ENCODE peak calls at places on chromosome 2, in five cellular contexts. B, A, J, P and S are unnamed samples.

GRCh38 chr2:237414056-237414661 is at the start of gene COL6A3:
- DNase-seq in B (peak), P (peak), J (no peak), A (peak), S (no peak)

GRCh38 chr2:239305771-239306170 is 95.0 kb downstream of the HDAC4 start:
- DNase-seq in A (no peak), B (no peak), J (no peak), P (no peak), S (no peak)

GRCh38 chr2:227939271-227940027 is 68.0 kb downstream of the DAW1 start:
- DNase-seq in P (peak), J (peak), A (peak), B (no peak), S (peak)

GRCh38 chr2:97675714-97676113 is 6.2 kb downstream of the C2orf92 start:
- DNase-seq in J (no peak), P (no peak), B (no peak), A (no peak), S (no peak)

GRCh38 chr2:240230424-240230945 is 90.0 kb upstream of the OTOS start:
- DNase-seq in B (no peak), J (no peak), P (no peak), A (no peak), S (no peak)

GRCh38 chr2:224072541-224073188 is 33.6 kb upstream of the SERPINE2 start:
- DNase-seq in B (no peak), J (no peak), A (no peak), P (peak), S (no peak)

GRCh38 chr2:201909961-201910361 is 103.6 kb downstream of the CDK15 start:
- DNase-seq in J (no peak), B (no peak), A (peak), P (peak), S (no peak)

GRCh38 chr2:239956818-239957261 is 68.3 kb downstream of the NDUFA10 start:
- DNase-seq in A (no peak), J (no peak), P (no peak), B (no peak), S (no peak)

GRCh38 chr2:16126141-16126968 is 186.0 kb downstream of the MYCN start:
- DNase-seq in B (no peak), P (no peak), A (no peak), J (no peak), S (no peak)

GRCh38 chr2:141652308-141652707 is 478.5 kb downstream of the LRP1B start:
- DNase-seq in J (no peak), A (no peak), B (no peak), P (no peak), S (no peak)

GRCh38 chr2:6203297-6203959 is 511.2 kb downstream of the SOX11 start:
- DNase-seq in J (no peak), A (no peak), P (no peak), B (no peak), S (no peak)

GRCh38 chr2:239776441-239777033 is 248.6 kb downstream of the NDUFA10 start:
- DNase-seq in B (no peak), A (no peak), J (no peak), P (no peak), S (no peak)

GRCh38 chr2:195837987-195838386 is 181.0 kb downstream of the SLC39A10 start:
- DNase-seq in A (peak), P (peak), J (no peak), B (no peak), S (no peak)

GRCh38 chr2:235041221-235041917 is 89.6 kb downstream of the SH3BP4 start:
- DNase-seq in P (no peak), A (no peak), J (no peak), B (no peak), S (no peak)

DNA sequence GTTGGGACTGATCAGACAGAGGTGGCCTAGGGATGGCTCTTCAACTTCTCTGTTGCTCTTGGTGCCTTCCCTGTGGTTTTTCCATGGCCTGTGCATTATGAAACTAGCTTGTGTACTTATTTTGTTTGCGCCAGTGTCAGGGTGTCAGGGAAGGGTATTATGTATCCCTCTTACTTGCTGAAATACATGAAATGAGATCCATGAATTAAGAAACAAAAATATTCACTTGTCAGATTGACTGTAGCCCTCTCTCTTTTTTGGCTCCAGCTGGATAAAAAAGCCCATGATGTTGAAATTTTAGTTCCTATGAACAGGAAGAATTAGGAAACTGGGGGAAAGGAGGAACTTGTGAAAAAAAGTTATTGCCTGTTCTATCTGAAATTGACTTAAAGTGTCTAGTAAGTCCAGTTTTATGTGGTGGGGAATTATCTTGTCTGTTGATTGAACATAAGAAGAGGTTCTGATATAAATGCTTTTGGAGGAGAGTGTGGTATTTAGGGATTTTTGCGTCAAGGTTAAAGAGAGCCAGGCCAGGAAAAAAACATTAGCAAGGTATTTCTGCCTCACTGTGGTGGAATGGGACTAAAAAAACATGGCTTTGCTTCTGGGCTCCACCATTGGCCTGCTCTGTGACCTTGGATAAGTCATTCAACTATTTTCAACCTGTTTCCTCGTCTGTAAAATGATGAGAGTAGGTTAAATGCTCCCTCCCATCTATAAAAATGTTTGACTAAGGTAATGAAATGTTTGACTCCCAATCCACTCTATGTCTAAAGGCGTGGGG is 12.0 kb downstream of the UGP2 start:
- DNase-seq in J (no peak), P (no peak), A (no peak), B (no peak), S (no peak)
- H3K4me3 ChIP-seq in J (peak), P (no peak), A (no peak), B (no peak), S (no peak)

GRCh38 chr2:166081131-166081632 is 46.6 kb downstream of the SCN1A start:
- DNase-seq in J (no peak), B (no peak), A (no peak), P (no peak), S (no peak)
- H3K4me3 ChIP-seq in J (no peak), B (no peak), A (no peak), P (no peak), S (no peak)

GRCh38 chr2:231392431-231393148 is 2.9 kb upstream of the B3GNT7 start:
- DNase-seq in P (no peak), J (no peak), A (no peak), B (no peak), S (no peak)

GRCh38 chr2:231395188-231396057 is at the start of gene B3GNT7:
- DNase-seq in A (no peak), B (no peak), P (no peak), J (no peak), S (no peak)

GRCh38 chr2:231394201-231395141 is 1.0 kb upstream of the B3GNT7 start:
- DNase-seq in B (no peak), P (no peak), J (no peak), A (no peak), S (no peak)

GRCh38 chr2:231391981-231392380 is 3.5 kb upstream of the B3GNT7 start:
- DNase-seq in J (no peak), A (no peak), B (no peak), P (no peak), S (no peak)

DNA sequence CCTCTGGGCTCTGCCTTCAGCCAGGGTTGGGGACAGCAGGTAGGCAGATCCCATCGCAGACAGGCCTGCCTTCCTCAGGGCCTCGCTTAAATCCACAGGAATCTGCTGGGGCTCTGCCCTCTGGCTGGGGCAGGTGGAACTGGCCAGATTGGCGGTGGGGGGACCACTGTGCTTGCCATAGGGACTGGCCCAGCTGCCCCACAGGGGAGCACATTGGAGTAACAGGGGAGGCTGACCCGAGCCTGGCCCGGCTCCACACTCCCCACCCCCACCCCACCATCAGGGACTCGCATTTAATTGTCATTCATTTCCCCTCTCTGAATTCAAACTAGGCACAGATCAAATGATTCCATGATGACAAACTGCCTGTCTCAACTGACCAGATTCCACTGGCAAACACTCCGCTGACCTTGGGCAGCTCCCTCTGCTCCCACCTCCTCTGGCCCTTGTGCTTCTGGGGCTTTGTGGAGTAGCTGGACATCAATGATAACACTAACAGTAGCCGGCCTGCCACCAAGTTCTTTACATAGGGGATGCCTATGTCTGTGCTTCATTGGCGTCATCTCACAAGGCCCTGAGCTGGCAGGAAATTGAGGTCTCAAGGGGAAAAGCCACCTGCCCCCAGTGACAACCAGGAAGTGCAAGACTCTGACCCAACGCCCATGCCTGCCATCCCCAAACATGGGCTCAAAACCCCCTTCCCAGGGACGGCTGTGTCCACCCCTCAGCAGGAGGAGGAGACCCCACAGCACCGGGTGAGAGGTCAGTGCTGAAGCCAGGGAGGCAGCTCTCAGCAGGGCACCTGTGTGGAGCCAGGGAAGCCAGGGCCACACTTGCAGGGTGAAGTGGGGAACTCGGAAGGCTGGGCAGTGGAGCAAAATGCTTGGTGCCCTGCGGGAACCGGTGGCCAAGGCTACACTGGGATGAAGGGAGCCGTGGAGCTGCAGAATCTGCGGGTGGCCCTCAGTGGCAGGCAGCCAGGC is 2.1 kb upstream of the B3GNT7 start:
- DNase-seq in P (no peak), B (no peak), J (no peak), A (no peak), S (no peak)
- H3K4me3 ChIP-seq in P (no peak), B (no peak), J (no peak), A (no peak), S (no peak)

DNA sequence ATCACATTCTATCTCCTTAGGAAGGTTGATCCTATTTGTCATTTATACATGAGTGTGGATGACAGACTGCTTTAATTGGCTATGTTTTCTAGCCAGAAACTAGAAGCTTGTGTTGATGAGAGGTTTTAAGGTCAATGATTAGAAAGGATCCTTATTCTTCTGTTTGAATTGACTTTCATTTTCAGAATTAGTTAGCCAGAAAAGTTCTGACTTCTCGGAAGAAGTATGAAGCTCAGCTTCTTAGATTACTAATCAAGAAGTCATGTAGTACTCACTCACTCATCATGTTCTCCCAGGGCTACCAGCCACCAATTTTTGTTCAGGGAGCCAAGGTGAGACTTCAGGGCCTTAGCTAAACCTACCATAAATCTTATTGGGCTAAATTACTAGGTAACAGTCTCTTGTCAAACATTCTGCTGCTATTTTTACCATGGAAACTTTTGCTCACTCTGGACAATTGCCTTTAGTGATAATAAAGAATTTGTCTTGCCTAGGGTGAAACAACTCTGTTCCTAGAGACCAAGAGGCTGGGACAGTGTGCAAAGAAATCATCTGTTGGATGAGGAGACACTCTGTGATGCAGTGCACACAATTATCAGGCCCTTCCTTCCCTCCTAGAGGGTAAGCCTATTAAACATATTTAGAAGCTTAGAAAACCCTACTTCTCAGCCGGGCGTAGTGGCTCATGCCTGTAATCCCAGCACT is 111.6 kb upstream of the DNMT3A start:
- DNase-seq in A (no peak), J (no peak), B (no peak), P (peak), S (no peak)
- H3K4me3 ChIP-seq in A (no peak), J (no peak), B (no peak), P (no peak), S (no peak)

GRCh38 chr2:26952374-26952773 is 18.1 kb upstream of the MAPRE3 start:
- DNase-seq in B (no peak), J (no peak), P (no peak), A (no peak), S (no peak)
- H3K4me3 ChIP-seq in B (no peak), J (no peak), P (no peak), A (no peak), S (no peak)

GRCh38 chr2:75709297-75709696 is 1.4 kb downstream of the GCFC2 start:
- DNase-seq in J (no peak), P (peak), B (no peak), A (no peak), S (no peak)
- H3K4me3 ChIP-seq in J (peak), P (peak), B (no peak), A (peak), S (no peak)

DNA sequence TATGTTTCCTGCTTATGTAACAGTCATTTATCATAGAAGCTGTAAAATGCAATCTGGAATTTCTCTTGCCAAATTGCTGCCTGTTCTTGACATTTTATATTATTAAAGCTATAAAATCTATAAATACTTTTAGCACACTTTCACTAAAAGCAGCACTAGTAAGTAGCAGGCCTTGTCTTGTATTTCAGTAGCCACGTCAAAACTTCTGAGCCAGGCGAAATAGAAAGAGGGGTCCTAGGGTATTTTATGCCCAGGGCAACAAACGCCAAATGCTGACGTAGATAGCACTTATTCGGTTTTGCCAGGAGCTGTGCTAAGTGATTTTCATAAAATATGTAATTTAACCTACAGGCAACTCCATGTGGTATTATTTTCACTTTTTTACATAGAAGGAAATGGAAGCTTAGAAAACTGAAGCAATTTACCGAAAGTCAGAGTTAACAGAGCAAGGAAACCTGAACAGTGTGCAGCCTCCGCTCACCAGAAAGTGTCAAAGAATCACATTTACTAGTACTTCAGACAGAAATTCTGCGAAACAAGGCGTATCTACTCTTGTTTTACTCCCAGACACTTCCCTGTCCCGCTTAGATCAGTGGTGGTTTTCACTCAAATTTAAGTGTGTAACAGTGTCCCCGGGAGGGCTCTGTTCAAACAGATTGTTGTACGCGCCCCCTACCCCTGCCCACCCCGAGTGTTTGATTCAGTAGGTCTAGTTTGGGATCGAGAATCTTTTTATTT is 1.1 kb upstream of the CYP20A1 start:
- DNase-seq in P (no peak), B (no peak), J (no peak), A (no peak), S (no peak)
- H3K4me3 ChIP-seq in P (peak), B (no peak), J (peak), A (no peak), S (no peak)

DNA sequence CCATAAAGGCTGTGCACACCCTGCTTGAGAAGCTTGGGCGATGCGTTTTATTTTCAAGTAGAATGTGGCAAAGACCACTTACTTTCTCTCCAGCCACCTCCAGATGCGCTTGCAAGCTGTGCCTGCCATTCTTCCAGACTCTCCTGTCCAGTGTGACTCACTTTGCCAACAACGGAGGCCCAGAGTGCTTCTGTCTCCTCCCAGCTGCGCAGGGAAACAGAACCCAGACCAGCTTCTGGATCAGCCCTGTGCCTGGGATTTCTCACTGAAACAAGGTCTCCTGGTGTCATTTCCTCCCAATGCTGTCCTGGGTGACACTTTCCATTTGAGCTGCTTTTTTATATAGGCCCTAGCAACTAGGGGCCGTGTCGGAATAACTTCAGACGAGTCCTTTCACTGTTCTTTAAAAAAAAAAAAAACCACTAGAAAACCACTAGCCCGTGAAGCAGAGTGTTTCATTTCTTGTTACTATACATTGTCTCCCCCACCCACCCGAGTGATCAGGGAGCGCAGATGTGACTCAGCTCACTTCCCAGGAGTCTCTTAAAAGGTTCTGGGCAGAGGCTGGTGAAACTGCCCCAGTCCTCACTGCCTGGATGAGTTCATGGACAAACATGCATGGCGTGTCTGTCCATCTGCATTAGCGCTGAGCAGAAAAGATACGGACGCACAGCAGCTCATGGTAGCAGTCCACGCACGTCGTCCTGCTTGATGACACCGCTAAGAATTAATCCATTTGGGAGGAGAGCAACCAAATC is 25.3 kb upstream of the RPL31 start:
- DNase-seq in P (no peak), J (no peak), B (no peak), A (no peak), S (no peak)
- H3K4me3 ChIP-seq in P (no peak), J (no peak), B (no peak), A (no peak), S (no peak)